ENCODE peak calls at places on chromosome 14, in six cellular contexts. One of them, this sample, is unnamed.
A peak's percentile ranks its signal among the peaks of the same experiment; 100 is the strongest.

GRCh38 chr14:96940009-96940408 is 142.8 kb downstream of the VRK1 start:
- DNase-seq in GM23248: peak; percentile 2
- DNase-seq in stimulated activated CD4-positive, alpha-beta T cell treated with anti-CD3 and anti-CD28 coated beads, Interleukin-4, amount 100 ng/mL, for 24 hours: no peak
- DNase-seq in lower lobe of right lung: no peak
- DNase-seq in HEK293T: no peak
- DNase-seq in posterior vena cava: no peak
- DNase-seq in this sample: peak; percentile 16

GRCh38 chr14:60356921-60357550 is 108.0 kb downstream of the PPM1A start:
- DNase-seq in GM23248: no peak
- DNase-seq in stimulated activated CD4-positive, alpha-beta T cell treated with anti-CD3 and anti-CD28 coated beads, Interleukin-4, amount 100 ng/mL, for 24 hours: no peak
- DNase-seq in lower lobe of right lung: no peak
- DNase-seq in HEK293T: peak; percentile 53
- DNase-seq in posterior vena cava: no peak
- DNase-seq in this sample: no peak

GRCh38 chr14:104735830-104736642 is 12.0 kb downstream of the ADSS1 start:
- DNase-seq in GM23248: peak; percentile 91
- DNase-seq in stimulated activated CD4-positive, alpha-beta T cell treated with anti-CD3 and anti-CD28 coated beads, Interleukin-4, amount 100 ng/mL, for 24 hours: no peak
- DNase-seq in lower lobe of right lung: peak; percentile 89
- DNase-seq in HEK293T: no peak
- DNase-seq in posterior vena cava: peak; percentile 98
- DNase-seq in this sample: peak; percentile 81

GRCh38 chr14:101179691-101180211 is 276.2 kb upstream of the RTL1 start:
- DNase-seq in GM23248: no peak
- DNase-seq in stimulated activated CD4-positive, alpha-beta T cell treated with anti-CD3 and anti-CD28 coated beads, Interleukin-4, amount 100 ng/mL, for 24 hours: no peak
- DNase-seq in lower lobe of right lung: no peak
- DNase-seq in HEK293T: no peak
- DNase-seq in posterior vena cava: peak; percentile 72
- DNase-seq in this sample: no peak

GRCh38 chr14:104584557-104584956 is 5.0 kb downstream of the C14orf180 start:
- DNase-seq in GM23248: no peak
- DNase-seq in stimulated activated CD4-positive, alpha-beta T cell treated with anti-CD3 and anti-CD28 coated beads, Interleukin-4, amount 100 ng/mL, for 24 hours: no peak
- DNase-seq in lower lobe of right lung: no peak
- DNase-seq in HEK293T: no peak
- DNase-seq in posterior vena cava: no peak
- DNase-seq in this sample: no peak

GRCh38 chr14:54737132-54737711 is 165.4 kb downstream of the GCH1 start:
- DNase-seq in GM23248: peak; percentile 73
- DNase-seq in stimulated activated CD4-positive, alpha-beta T cell treated with anti-CD3 and anti-CD28 coated beads, Interleukin-4, amount 100 ng/mL, for 24 hours: peak; percentile 5
- DNase-seq in lower lobe of right lung: no peak
- DNase-seq in HEK293T: no peak
- DNase-seq in posterior vena cava: no peak
- DNase-seq in this sample: no peak

GRCh38 chr14:86055512-86055911 is 525.6 kb downstream of the FLRT2 start:
- DNase-seq in GM23248: no peak
- DNase-seq in stimulated activated CD4-positive, alpha-beta T cell treated with anti-CD3 and anti-CD28 coated beads, Interleukin-4, amount 100 ng/mL, for 24 hours: no peak
- DNase-seq in lower lobe of right lung: no peak
- DNase-seq in HEK293T: no peak
- DNase-seq in posterior vena cava: no peak
- DNase-seq in this sample: no peak

GRCh38 chr14:34713681-34714319 is 593 bp downstream of the CFL2 start:
- DNase-seq in GM23248: peak; percentile 91
- DNase-seq in stimulated activated CD4-positive, alpha-beta T cell treated with anti-CD3 and anti-CD28 coated beads, Interleukin-4, amount 100 ng/mL, for 24 hours: peak; percentile 54
- DNase-seq in lower lobe of right lung: peak; percentile 61
- DNase-seq in HEK293T: peak; percentile 13
- DNase-seq in posterior vena cava: no peak
- DNase-seq in this sample: peak; percentile 55

GRCh38 chr14:101183376-101184103 is 280.0 kb upstream of the RTL1 start:
- DNase-seq in GM23248: no peak
- DNase-seq in stimulated activated CD4-positive, alpha-beta T cell treated with anti-CD3 and anti-CD28 coated beads, Interleukin-4, amount 100 ng/mL, for 24 hours: no peak
- DNase-seq in lower lobe of right lung: no peak
- DNase-seq in HEK293T: peak; percentile 69
- DNase-seq in posterior vena cava: peak; percentile 79
- DNase-seq in this sample: peak; percentile 36

GRCh38 chr14:92489394-92490238 is 24.0 kb upstream of the RIN3 start:
- DNase-seq in GM23248: no peak
- DNase-seq in stimulated activated CD4-positive, alpha-beta T cell treated with anti-CD3 and anti-CD28 coated beads, Interleukin-4, amount 100 ng/mL, for 24 hours: no peak
- DNase-seq in lower lobe of right lung: no peak
- DNase-seq in HEK293T: no peak
- DNase-seq in posterior vena cava: no peak
- DNase-seq in this sample: no peak